ENCODE peak calls at places on chromosome 9, in eight cellular contexts. K is mesothelial cell of epicardium; I is activated CD8-positive, alpha-beta memory T cell treated with anti-CD3 and anti-CD28 coated beads, Interleukin-2, amount 10 ng/mL, durations not matched to agents 7 days and 5 days; V is stimulated activated CD4-positive, alpha-beta T cell treated with anti-CD3 and anti-CD28 coated beads, Interleukin-4, amount 100 ng/mL, for 1 hour; F is fibroblast of pulmonary artery; D is fibroblast of mammary gland; R is aorta; Z is renal cortical epithelial cell. S is an unnamed sample.

GRCh38 chr9:111896942-111897830 is 572 bp downstream of the UGCG start:
- DNase-seq in I (peak), Z (no peak), F (peak), V (peak), R (no peak), K (no peak), D (peak), S (peak)

GRCh38 chr9:112174965-112175795 is at the start of gene SUSD1:
- DNase-seq in D (no peak), F (no peak), R (peak), I (peak), V (peak), Z (no peak), K (peak), S (peak)

GRCh38 chr9:124841422-124841821 is 11.8 kb upstream of the WDR38 start:
- DNase-seq in Z (no peak), I (no peak), K (no peak), D (no peak), R (no peak), F (no peak), V (no peak), S (no peak)

GRCh38 chr9:97633859-97634485 is 351 bp downstream of the NCBP1 start:
- DNase-seq in R (no peak), K (no peak), D (no peak), I (no peak), Z (peak), V (no peak), F (no peak), S (peak)

GRCh38 chr9:126543490-126543889 is 70.2 kb upstream of the LMX1B start:
- DNase-seq in V (no peak), F (no peak), R (no peak), D (no peak), Z (no peak), I (no peak), K (no peak), S (no peak)

GRCh38 chr9:133539434-133539833 is 4.9 kb downstream of the ADAMTSL2 start:
- DNase-seq in K (no peak), I (no peak), Z (no peak), R (no peak), V (no peak), F (no peak), D (no peak), S (peak)

GRCh38 chr9:122219856-122220672 is 8.7 kb downstream of the LHX6 start:
- DNase-seq in K (no peak), R (no peak), I (no peak), D (peak), Z (no peak), F (peak), V (no peak), S (peak)

GRCh38 chr9:33676746-33677505 is 118.4 kb upstream of the PRSS3 start:
- DNase-seq in I (no peak), D (no peak), Z (no peak), V (peak), R (peak), K (peak), F (peak), S (no peak)

GRCh38 chr9:138051586-138052321 is 174.2 kb downstream of the CACNA1B start:
- DNase-seq in V (no peak), R (peak), K (no peak), I (peak), F (no peak), Z (no peak), D (no peak), S (no peak)

GRCh38 chr9:38284768-38285080 is 107.8 kb upstream of the ALDH1B1 start:
- DNase-seq in Z (no peak), F (no peak), D (no peak), K (no peak), R (no peak), V (no peak), I (no peak), S (no peak)

GRCh38 chr9:106800691-106801090 is 62.3 kb upstream of the ZNF462 start:
- DNase-seq in D (peak), F (no peak), I (no peak), V (no peak), Z (no peak), K (no peak), R (no peak), S (no peak)

S was measured in kidney tubule cell.